ENCODE peak calls at places on chromosomes 3 and 15, in nine cellular contexts. U is amygdala, V is Calu3, K is EH, S is kidney epithelial cell, C is OCI-LY7, N is uterus, G is KG1, R is nephron progenitor cell. X is an unnamed sample.

GRCh38 chr3:52126500-52126899 is 27.7 kb downstream of the POC1A start:
- DNase-seq in U (no peak), V (no peak), K (no peak), S (no peak), C (no peak), N (no peak), G (no peak), R (no peak), X (no peak)

GRCh38 chr3:106215047-106215446 is 346.2 kb upstream of the CBLB start:
- DNase-seq in U (no peak), V (no peak), K (peak), S (no peak), C (no peak), N (no peak), G (no peak), R (no peak), X (no peak)

GRCh38 chr3:195821403-195822130 is 9.8 kb upstream of the MUC4 start:
- DNase-seq in U (no peak), V (peak), K (no peak), S (no peak), C (no peak), N (no peak), G (no peak), R (no peak), X (no peak)

GRCh38 chr3:16313955-16314645 is 49.1 kb downstream of the OXNAD1 start:
- DNase-seq in U (no peak), V (no peak), K (no peak), S (no peak), C (no peak), N (no peak), G (no peak), R (no peak), X (no peak)

GRCh38 chr3:26118165-26118564 is 328.3 kb downstream of the OXSM start:
- DNase-seq in U (no peak), V (no peak), K (no peak), S (no peak), C (peak), N (no peak), G (no peak), R (no peak), X (peak)

GRCh38 chr3:140883428-140883827 is 58.2 kb upstream of the SLC25A36 start:
- DNase-seq in U (no peak), V (no peak), K (no peak), S (no peak), C (no peak), N (no peak), G (no peak), R (no peak), X (no peak)

GRCh38 chr3:195888981-195889842 is 19.1 kb downstream of the TNK2 start:
- DNase-seq in U (no peak), V (no peak), K (no peak), S (no peak), C (no peak), N (no peak), G (no peak), R (no peak), X (no peak)

GRCh38 chr15:89749951-89750559 is 994 bp downstream of the MESP1 start:
- DNase-seq in U (no peak), V (peak), K (no peak), S (no peak), C (no peak), N (no peak), G (no peak), R (no peak), X (no peak)

GRCh38 chr3:147361671-147362420 is 44.5 kb downstream of the ZIC4 start:
- DNase-seq in U (no peak), V (peak), K (peak), S (no peak), C (peak), N (no peak), G (no peak), R (peak), X (peak)

GRCh38 chr15:83745771-83746170 is 91.8 kb downstream of the ADAMTSL3 start:
- DNase-seq in U (no peak), V (no peak), K (no peak), S (no peak), C (no peak), N (no peak), G (no peak), R (no peak), X (no peak)

GRCh38 chr3:123070471-123070870 is 3.6 kb downstream of the PDIA5 start:
- DNase-seq in U (no peak), V (no peak), K (no peak), S (no peak), C (no peak), N (no peak), G (no peak), R (no peak), X (no peak)

GRCh38 chr3:130939753-130940152 is 45.9 kb downstream of the ATP2C1 start:
- DNase-seq in U (no peak), V (no peak), K (peak), S (no peak), C (no peak), N (no peak), G (no peak), R (no peak), X (no peak)

GRCh38 chr15:98754283-98755022 is 106.1 kb downstream of the IGF1R start:
- DNase-seq in U (no peak), V (no peak), K (peak), S (no peak), C (no peak), N (no peak), G (no peak), R (no peak), X (no peak)

GRCh38 chr3:148861277-148861869 is 3.7 kb upstream of the CPA3 start:
- DNase-seq in U (no peak), V (no peak), K (peak), S (no peak), C (peak), N (no peak), G (peak), R (no peak), X (peak)

GRCh38 chr15:67038721-67039120 is 26.7 kb upstream of the SMAD3 start:
- DNase-seq in U (no peak), V (no peak), K (no peak), S (no peak), C (no peak), N (no peak), G (no peak), R (no peak), X (no peak)

GRCh38 chr3:136547293-136547692 is 204.9 kb downstream of the STAG1 start:
- DNase-seq in U (no peak), V (peak), K (peak), S (no peak), C (no peak), N (no peak), G (no peak), R (no peak), X (peak)

GRCh38 chr3:47847801-47848518 is 45.0 kb downstream of the DHX30 start:
- DNase-seq in U (no peak), V (no peak), K (no peak), S (no peak), C (no peak), N (no peak), G (no peak), R (no peak), X (no peak)

GRCh38 chr15:30924353-30924752 is 20.6 kb downstream of the FAN1 start:
- DNase-seq in U (no peak), V (no peak), K (peak), S (no peak), C (no peak), N (no peak), G (no peak), R (no peak), X (no peak)

GRCh38 chr3:150409527-150410310 is 1.6 kb downstream of the TSC22D2 start:
- DNase-seq in U (peak), V (peak), K (peak), S (no peak), C (peak), N (peak), G (peak), R (peak), X (peak)

GRCh38 chr3:151112731-151113130 is 27.3 kb downstream of the MED12L start:
- DNase-seq in U (no peak), V (no peak), K (no peak), S (no peak), C (no peak), N (no peak), G (no peak), R (no peak), X (no peak)

GRCh38 chr3:188197388-188197847 is 43.5 kb downstream of the LPP start:
- DNase-seq in U (no peak), V (no peak), K (peak), S (no peak), C (no peak), N (peak), G (no peak), R (no peak), X (peak)

GRCh38 chr15:40322531-40323238 is 807 bp upstream of the INAFM2 start:
- DNase-seq in U (no peak), V (no peak), K (peak), S (no peak), C (no peak), N (no peak), G (no peak), R (peak), X (no peak)

GRCh38 chr3:133404925-133405324 is 5.1 kb downstream of the BFSP2 start:
- DNase-seq in U (no peak), V (no peak), K (no peak), S (no peak), C (no peak), N (no peak), G (no peak), R (no peak), X (no peak)

X was measured in GM12865.